ENCODE peak calls at places on chromosomes 1 and 21, in seven cellular contexts. One of them, this sample, is unnamed.
A peak's percentile ranks its signal among the peaks of the same experiment; 100 is the strongest.

GRCh38 chr1:113930499-113931161 is 1.5 kb downstream of the HIPK1 start:
- DNase-seq in progenitor cell of endocrine pancreas: no peak
- DNase-seq in heart right ventricle: peak; percentile 18
- DNase-seq in fibroblast of lung: peak; percentile 57
- DNase-seq in GM10248: peak; percentile 57
- DNase-seq in sigmoid colon: no peak
- DNase-seq in IMR-90: peak; percentile 83
- DNase-seq in this sample: peak; percentile 58

GRCh38 chr1:111833334-111833733 is 77.6 kb downstream of the DDX20 start:
- DNase-seq in progenitor cell of endocrine pancreas: no peak
- DNase-seq in heart right ventricle: no peak
- DNase-seq in fibroblast of lung: peak; percentile 3
- DNase-seq in GM10248: no peak
- DNase-seq in sigmoid colon: no peak
- DNase-seq in IMR-90: peak; percentile 13
- DNase-seq in this sample: no peak

GRCh38 chr1:162158624-162159271 is 89.3 kb downstream of the NOS1AP start:
- DNase-seq in progenitor cell of endocrine pancreas: no peak
- DNase-seq in heart right ventricle: no peak
- DNase-seq in fibroblast of lung: no peak
- DNase-seq in GM10248: no peak
- DNase-seq in sigmoid colon: no peak
- DNase-seq in IMR-90: no peak
- DNase-seq in this sample: no peak

GRCh38 chr1:219666242-219666641 is 53.3 kb upstream of the ZC3H11B start:
- DNase-seq in progenitor cell of endocrine pancreas: no peak
- DNase-seq in heart right ventricle: no peak
- DNase-seq in fibroblast of lung: peak; percentile 60
- DNase-seq in GM10248: no peak
- DNase-seq in sigmoid colon: no peak
- DNase-seq in IMR-90: peak; percentile 32
- DNase-seq in this sample: no peak

GRCh38 chr1:68322837-68323687 is 90.7 kb upstream of the WLS start:
- DNase-seq in progenitor cell of endocrine pancreas: no peak
- DNase-seq in heart right ventricle: no peak
- DNase-seq in fibroblast of lung: peak; percentile 63
- DNase-seq in GM10248: no peak
- DNase-seq in sigmoid colon: peak; percentile 82
- DNase-seq in IMR-90: peak; percentile 47
- DNase-seq in this sample: no peak

GRCh38 chr1:160375788-160376524 is 9.1 kb downstream of the NHLH1 start:
- DNase-seq in progenitor cell of endocrine pancreas: no peak
- DNase-seq in heart right ventricle: no peak
- DNase-seq in fibroblast of lung: no peak
- DNase-seq in GM10248: peak; percentile 42
- DNase-seq in sigmoid colon: no peak
- DNase-seq in IMR-90: no peak
- DNase-seq in this sample: no peak

GRCh38 chr1:212228591-212229119 is 56.6 kb upstream of the PPP2R5A start:
- DNase-seq in progenitor cell of endocrine pancreas: no peak
- DNase-seq in heart right ventricle: no peak
- DNase-seq in fibroblast of lung: no peak
- DNase-seq in GM10248: no peak
- DNase-seq in sigmoid colon: no peak
- DNase-seq in IMR-90: no peak
- DNase-seq in this sample: no peak

GRCh38 chr1:47424336-47424982 is 8.4 kb downstream of the FOXE3 start:
- DNase-seq in progenitor cell of endocrine pancreas: no peak
- DNase-seq in heart right ventricle: no peak
- DNase-seq in fibroblast of lung: peak; percentile 61
- DNase-seq in GM10248: no peak
- DNase-seq in sigmoid colon: no peak
- DNase-seq in IMR-90: peak; percentile 67
- DNase-seq in this sample: no peak

GRCh38 chr1:161915051-161915503 is 108.6 kb downstream of the OLFML2B start:
- DNase-seq in progenitor cell of endocrine pancreas: no peak
- DNase-seq in heart right ventricle: no peak
- DNase-seq in fibroblast of lung: no peak
- DNase-seq in GM10248: peak; percentile 55
- DNase-seq in sigmoid colon: no peak
- DNase-seq in IMR-90: peak; percentile 11
- DNase-seq in this sample: peak; percentile 47

GRCh38 chr1:216598448-216598847 is 124.8 kb downstream of the ESRRG start:
- DNase-seq in progenitor cell of endocrine pancreas: no peak
- DNase-seq in heart right ventricle: no peak
- DNase-seq in fibroblast of lung: no peak
- DNase-seq in GM10248: no peak
- DNase-seq in sigmoid colon: no peak
- DNase-seq in IMR-90: no peak
- DNase-seq in this sample: no peak

DNA sequence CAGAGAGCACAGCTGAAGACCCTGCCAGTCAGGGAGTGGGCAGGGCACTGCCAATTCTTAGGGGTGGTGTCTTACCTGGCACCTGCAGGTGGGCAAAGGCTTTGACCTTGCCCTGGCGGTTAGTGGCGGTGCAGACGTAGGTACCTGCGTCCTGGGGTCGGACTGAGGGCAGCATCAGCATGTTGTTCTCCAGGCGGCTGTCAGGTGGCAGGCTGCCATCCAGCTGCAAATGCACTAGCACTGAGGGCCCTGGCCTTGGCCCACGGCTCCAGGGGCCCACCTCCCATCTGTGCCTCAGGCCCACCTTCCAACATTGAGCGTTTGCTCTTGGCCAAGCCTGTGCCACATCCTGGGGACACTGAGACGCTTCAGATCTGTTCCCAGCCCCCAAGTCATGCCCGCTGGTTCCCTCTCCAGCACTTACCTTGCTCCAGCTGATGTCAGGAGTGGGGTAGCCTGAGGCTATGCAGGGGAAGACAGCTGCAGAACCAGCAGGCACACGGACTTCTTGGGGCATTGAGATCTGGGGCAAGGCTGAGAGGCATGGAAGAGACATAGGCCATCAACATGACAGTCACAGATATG is 21.4 kb downstream of the LDLRAD2 start:
- DNase-seq in progenitor cell of endocrine pancreas: no peak
- DNase-seq in heart right ventricle: no peak
- DNase-seq in fibroblast of lung: no peak
- DNase-seq in GM10248: no peak
- DNase-seq in sigmoid colon: no peak
- DNase-seq in IMR-90: no peak
- DNase-seq in this sample: no peak
- TF ChIP-seq CTCF in progenitor cell of endocrine pancreas: no peak
- TF ChIP-seq CTCF in heart right ventricle: no peak
- TF ChIP-seq CTCF in fibroblast of lung: no peak
- TF ChIP-seq CTCF in GM10248: no peak
- TF ChIP-seq CTCF in sigmoid colon: no peak
- TF ChIP-seq CTCF in IMR-90: no peak
- TF ChIP-seq CTCF in this sample: no peak

GRCh38 chr21:14513772-14514171 is 32.3 kb downstream of the SAMSN1 start:
- DNase-seq in progenitor cell of endocrine pancreas: no peak
- DNase-seq in heart right ventricle: no peak
- DNase-seq in fibroblast of lung: no peak
- DNase-seq in GM10248: no peak
- DNase-seq in sigmoid colon: no peak
- DNase-seq in IMR-90: no peak
- DNase-seq in this sample: no peak
- TF ChIP-seq CTCF in progenitor cell of endocrine pancreas: no peak
- TF ChIP-seq CTCF in heart right ventricle: no peak
- TF ChIP-seq CTCF in fibroblast of lung: no peak
- TF ChIP-seq CTCF in GM10248: no peak
- TF ChIP-seq CTCF in sigmoid colon: no peak
- TF ChIP-seq CTCF in IMR-90: no peak
- TF ChIP-seq CTCF in this sample: no peak

GRCh38 chr21:18722193-18722592 is 318.6 kb upstream of the TMPRSS15 start:
- DNase-seq in progenitor cell of endocrine pancreas: no peak
- DNase-seq in heart right ventricle: no peak
- DNase-seq in fibroblast of lung: no peak
- DNase-seq in GM10248: no peak
- DNase-seq in sigmoid colon: no peak
- DNase-seq in IMR-90: no peak
- DNase-seq in this sample: no peak

DNA sequence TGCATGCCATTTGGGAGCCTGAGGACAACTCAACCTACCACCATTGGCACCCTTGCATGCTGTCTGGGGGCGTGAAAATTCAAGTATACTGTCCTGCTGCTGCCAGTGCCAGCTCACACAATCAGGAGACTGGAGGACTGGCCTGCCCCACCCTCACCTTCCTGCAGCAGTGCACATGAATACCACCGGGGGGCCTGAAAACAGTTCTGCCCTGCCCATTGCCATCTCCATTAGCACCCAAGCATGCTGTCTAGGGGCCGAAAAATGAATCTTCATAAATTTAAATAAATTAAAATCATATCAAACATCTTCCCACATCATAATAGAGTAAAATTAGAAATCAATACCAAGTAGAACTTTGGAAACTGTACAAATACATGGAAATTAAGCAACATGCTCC is 322.1 kb upstream of the TMPRSS15 start:
- DNase-seq in progenitor cell of endocrine pancreas: no peak
- DNase-seq in heart right ventricle: no peak
- DNase-seq in fibroblast of lung: no peak
- DNase-seq in GM10248: no peak
- DNase-seq in sigmoid colon: no peak
- DNase-seq in IMR-90: no peak
- DNase-seq in this sample: no peak
- TF ChIP-seq CTCF in progenitor cell of endocrine pancreas: no peak
- TF ChIP-seq CTCF in heart right ventricle: no peak
- TF ChIP-seq CTCF in fibroblast of lung: no peak
- TF ChIP-seq CTCF in GM10248: no peak
- TF ChIP-seq CTCF in sigmoid colon: no peak
- TF ChIP-seq CTCF in IMR-90: no peak
- TF ChIP-seq CTCF in this sample: no peak

DNA sequence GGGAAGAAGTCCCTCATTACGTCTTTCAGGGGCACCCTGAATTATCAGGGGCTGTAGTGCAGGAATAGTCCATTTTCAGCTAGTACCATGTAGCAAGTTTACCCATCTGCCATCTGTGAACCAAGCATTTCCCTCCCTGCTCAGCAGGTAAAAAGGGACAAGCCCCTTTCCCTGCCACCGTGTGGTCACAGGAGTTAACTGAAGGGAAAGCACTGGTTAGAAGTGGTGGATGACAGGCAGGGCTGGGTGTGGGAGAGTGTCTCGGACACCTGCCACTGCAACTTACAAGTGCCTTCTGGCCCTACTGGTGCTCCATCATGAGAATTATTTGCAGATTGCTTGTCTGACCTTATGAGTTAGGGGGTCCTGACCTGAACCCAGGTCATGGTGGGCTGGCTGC is 32.0 kb upstream of the IGSF5 start:
- DNase-seq in progenitor cell of endocrine pancreas: no peak
- DNase-seq in heart right ventricle: no peak
- DNase-seq in fibroblast of lung: no peak
- DNase-seq in GM10248: no peak
- DNase-seq in sigmoid colon: no peak
- DNase-seq in IMR-90: no peak
- DNase-seq in this sample: no peak
- TF ChIP-seq CTCF in progenitor cell of endocrine pancreas: peak; percentile 45
- TF ChIP-seq CTCF in heart right ventricle: no peak
- TF ChIP-seq CTCF in fibroblast of lung: no peak
- TF ChIP-seq CTCF in GM10248: no peak
- TF ChIP-seq CTCF in sigmoid colon: no peak
- TF ChIP-seq CTCF in IMR-90: no peak
- TF ChIP-seq CTCF in this sample: no peak